ENCODE peak calls at places on chromosomes 2 and 18, in seven cellular contexts. One of them, this sample, is unnamed.

GRCh38 chr2:235990344-235990743 is 177.8 kb downstream of the GBX2 start:
- DNase-seq in ascending aorta: no peak
- DNase-seq in neural progenitor cell: no peak
- DNase-seq in esophagus squamous epithelium: no peak
- DNase-seq in tibial nerve: no peak
- DNase-seq in stomach: peak; percentile 53
- DNase-seq in gastrocnemius medialis: no peak
- DNase-seq in this sample: no peak

GRCh38 chr2:238821391-238821790 is 26.5 kb upstream of the TWIST2 start:
- DNase-seq in tibial nerve: no peak
- DNase-seq in stomach: no peak
- DNase-seq in neural progenitor cell: peak; percentile 28
- DNase-seq in gastrocnemius medialis: no peak
- DNase-seq in ascending aorta: no peak
- DNase-seq in esophagus squamous epithelium: no peak
- DNase-seq in this sample: no peak

GRCh38 chr2:239890347-239890746 is 134.8 kb downstream of the NDUFA10 start:
- DNase-seq in stomach: peak; percentile 8
- DNase-seq in tibial nerve: no peak
- DNase-seq in neural progenitor cell: no peak
- DNase-seq in gastrocnemius medialis: no peak
- DNase-seq in ascending aorta: no peak
- DNase-seq in esophagus squamous epithelium: no peak
- DNase-seq in this sample: peak; percentile 29

GRCh38 chr18:75727479-75727878 is 300.0 kb upstream of the SMIM21 start:
- DNase-seq in gastrocnemius medialis: no peak
- DNase-seq in tibial nerve: no peak
- DNase-seq in neural progenitor cell: peak; percentile 76
- DNase-seq in esophagus squamous epithelium: no peak
- DNase-seq in stomach: no peak
- DNase-seq in ascending aorta: no peak
- DNase-seq in this sample: no peak

GRCh38 chr18:8389391-8390340 is 219.6 kb upstream of the RAB12 start:
- DNase-seq in stomach: peak; percentile 78
- DNase-seq in gastrocnemius medialis: peak; percentile 55
- DNase-seq in neural progenitor cell: peak; percentile 85
- DNase-seq in ascending aorta: no peak
- DNase-seq in esophagus squamous epithelium: no peak
- DNase-seq in tibial nerve: peak; percentile 60
- DNase-seq in this sample: no peak

GRCh38 chr2:201116959-201117734 is 1.2 kb downstream of the CFLAR start:
- DNase-seq in gastrocnemius medialis: peak; percentile 79
- DNase-seq in ascending aorta: no peak
- DNase-seq in neural progenitor cell: peak; percentile 5
- DNase-seq in stomach: peak; percentile 70
- DNase-seq in tibial nerve: peak; percentile 76
- DNase-seq in esophagus squamous epithelium: no peak
- DNase-seq in this sample: no peak

GRCh38 chr18:48488388-48488850 is 50.4 kb upstream of the CTIF start:
- DNase-seq in tibial nerve: no peak
- DNase-seq in gastrocnemius medialis: no peak
- DNase-seq in esophagus squamous epithelium: no peak
- DNase-seq in ascending aorta: no peak
- DNase-seq in neural progenitor cell: no peak
- DNase-seq in stomach: peak; percentile 95
- DNase-seq in this sample: no peak

GRCh38 chr2:10989151-10989550 is 77.4 kb downstream of the KCNF1 start:
- DNase-seq in esophagus squamous epithelium: no peak
- DNase-seq in stomach: no peak
- DNase-seq in gastrocnemius medialis: no peak
- DNase-seq in neural progenitor cell: no peak
- DNase-seq in tibial nerve: no peak
- DNase-seq in ascending aorta: no peak
- DNase-seq in this sample: no peak

GRCh38 chr2:156333274-156333950 is 891 bp upstream of the NR4A2 start:
- DNase-seq in gastrocnemius medialis: no peak
- DNase-seq in stomach: no peak
- DNase-seq in ascending aorta: no peak
- DNase-seq in neural progenitor cell: no peak
- DNase-seq in tibial nerve: no peak
- DNase-seq in esophagus squamous epithelium: no peak
- DNase-seq in this sample: no peak

GRCh38 chr2:174970092-174970491 is 35.1 kb downstream of the CHN1 start:
- DNase-seq in tibial nerve: no peak
- DNase-seq in gastrocnemius medialis: no peak
- DNase-seq in stomach: no peak
- DNase-seq in esophagus squamous epithelium: no peak
- DNase-seq in neural progenitor cell: no peak
- DNase-seq in ascending aorta: no peak
- DNase-seq in this sample: no peak

GRCh38 chr2:203361922-203362321 is 33.7 kb downstream of the ABI2 start:
- DNase-seq in esophagus squamous epithelium: no peak
- DNase-seq in ascending aorta: no peak
- DNase-seq in stomach: no peak
- DNase-seq in gastrocnemius medialis: no peak
- DNase-seq in tibial nerve: no peak
- DNase-seq in neural progenitor cell: no peak
- DNase-seq in this sample: no peak

GRCh38 chr18:21903688-21904087 is 163.1 kb downstream of the MIB1 start:
- DNase-seq in neural progenitor cell: no peak
- DNase-seq in ascending aorta: no peak
- DNase-seq in stomach: no peak
- DNase-seq in esophagus squamous epithelium: no peak
- DNase-seq in gastrocnemius medialis: no peak
- DNase-seq in tibial nerve: no peak
- DNase-seq in this sample: no peak

GRCh38 chr2:20093263-20094141 is 42.1 kb upstream of the LAPTM4A start:
- DNase-seq in neural progenitor cell: peak; percentile 81
- DNase-seq in esophagus squamous epithelium: no peak
- DNase-seq in stomach: peak; percentile 69
- DNase-seq in ascending aorta: no peak
- DNase-seq in tibial nerve: peak; percentile 44
- DNase-seq in gastrocnemius medialis: peak; percentile 64
- DNase-seq in this sample: no peak

GRCh38 chr2:1011018-1011405 is 60.4 kb downstream of the SNTG2 start:
- DNase-seq in esophagus squamous epithelium: no peak
- DNase-seq in neural progenitor cell: no peak
- DNase-seq in ascending aorta: no peak
- DNase-seq in stomach: no peak
- DNase-seq in gastrocnemius medialis: no peak
- DNase-seq in tibial nerve: no peak
- DNase-seq in this sample: no peak

GRCh38 chr2:213545964-213546363 is 261.7 kb downstream of the SPAG16 start:
- DNase-seq in ascending aorta: no peak
- DNase-seq in gastrocnemius medialis: no peak
- DNase-seq in esophagus squamous epithelium: no peak
- DNase-seq in tibial nerve: no peak
- DNase-seq in neural progenitor cell: no peak
- DNase-seq in stomach: no peak
- DNase-seq in this sample: no peak

GRCh38 chr18:3014501-3015202 is 1.7 kb upstream of the LPIN2 start:
- DNase-seq in esophagus squamous epithelium: no peak
- DNase-seq in gastrocnemius medialis: no peak
- DNase-seq in stomach: no peak
- DNase-seq in ascending aorta: no peak
- DNase-seq in neural progenitor cell: no peak
- DNase-seq in tibial nerve: no peak
- DNase-seq in this sample: no peak

GRCh38 chr2:42368817-42369550 is 8.0 kb upstream of the COX7A2L start:
- DNase-seq in ascending aorta: no peak
- DNase-seq in neural progenitor cell: no peak
- DNase-seq in tibial nerve: no peak
- DNase-seq in stomach: no peak
- DNase-seq in gastrocnemius medialis: no peak
- DNase-seq in esophagus squamous epithelium: no peak
- DNase-seq in this sample: no peak

GRCh38 chr2:9287400-9288059 is 80.9 kb downstream of the ASAP2 start:
- DNase-seq in esophagus squamous epithelium: no peak
- DNase-seq in gastrocnemius medialis: no peak
- DNase-seq in tibial nerve: no peak
- DNase-seq in neural progenitor cell: no peak
- DNase-seq in ascending aorta: no peak
- DNase-seq in stomach: no peak
- DNase-seq in this sample: no peak

GRCh38 chr2:190819835-190820234 is 60.8 kb upstream of the GLS start:
- DNase-seq in gastrocnemius medialis: no peak
- DNase-seq in ascending aorta: no peak
- DNase-seq in neural progenitor cell: no peak
- DNase-seq in stomach: no peak
- DNase-seq in tibial nerve: no peak
- DNase-seq in esophagus squamous epithelium: no peak
- DNase-seq in this sample: no peak

GRCh38 chr2:25672500-25673169 is 742 bp downstream of the DTNB start:
- DNase-seq in tibial nerve: no peak
- DNase-seq in gastrocnemius medialis: peak; percentile 25
- DNase-seq in stomach: peak; percentile 71
- DNase-seq in esophagus squamous epithelium: no peak
- DNase-seq in neural progenitor cell: peak; percentile 84
- DNase-seq in ascending aorta: peak; percentile 14
- DNase-seq in this sample: peak; percentile 62

DNA sequence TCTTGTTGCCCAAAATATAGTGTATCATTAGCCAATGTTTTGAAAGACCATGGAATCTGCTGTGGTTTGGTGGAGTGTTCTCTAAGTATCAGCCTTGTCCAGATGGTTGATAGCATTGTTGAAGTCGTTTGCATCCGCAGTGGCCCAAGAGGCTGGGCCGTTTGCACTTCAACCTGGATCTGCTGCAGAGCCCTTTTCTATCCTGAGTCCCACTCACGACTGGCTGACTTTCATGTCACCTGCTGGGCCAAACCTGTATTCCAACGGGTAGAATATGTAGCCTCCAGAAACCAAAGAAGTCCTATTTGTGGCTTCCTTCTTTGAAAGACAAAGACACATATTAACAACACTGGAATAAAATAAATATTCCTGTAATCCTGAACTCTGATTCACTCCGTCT is 1154.1 kb downstream of the RPIA start:
- DNase-seq in esophagus squamous epithelium: no peak
- DNase-seq in ascending aorta: no peak
- DNase-seq in gastrocnemius medialis: no peak
- DNase-seq in tibial nerve: no peak
- DNase-seq in neural progenitor cell: no peak
- DNase-seq in stomach: no peak
- DNase-seq in this sample: no peak
- H3K9me3 ChIP-seq in esophagus squamous epithelium: peaks cover 10% of the 10 kb centered on the region
- H3K9me3 ChIP-seq in ascending aorta: no peaks in the 10 kb centered on the region
- H3K9me3 ChIP-seq in gastrocnemius medialis: no peaks in the 10 kb centered on the region
- H3K9me3 ChIP-seq in tibial nerve: peaks cover under 1% of the 10 kb centered on the region
- H3K9me3 ChIP-seq in neural progenitor cell: peaks cover 83% of the 10 kb centered on the region
- H3K9me3 ChIP-seq in stomach: no peaks in the 10 kb centered on the region
- H3K9me3 ChIP-seq in this sample: no peaks in the 10 kb centered on the region

GRCh38 chr2:12824771-12825363 is 108.1 kb downstream of the TRIB2 start:
- DNase-seq in tibial nerve: peak; percentile 51
- DNase-seq in neural progenitor cell: no peak
- DNase-seq in esophagus squamous epithelium: no peak
- DNase-seq in ascending aorta: no peak
- DNase-seq in stomach: no peak
- DNase-seq in gastrocnemius medialis: peak; percentile 80
- DNase-seq in this sample: no peak

GRCh38 chr2:12821656-12822055 is 104.9 kb downstream of the TRIB2 start:
- DNase-seq in gastrocnemius medialis: no peak
- DNase-seq in ascending aorta: no peak
- DNase-seq in stomach: no peak
- DNase-seq in neural progenitor cell: no peak
- DNase-seq in esophagus squamous epithelium: no peak
- DNase-seq in tibial nerve: no peak
- DNase-seq in this sample: no peak

GRCh38 chr2:12827721-12828120 is 111.0 kb downstream of the TRIB2 start:
- DNase-seq in gastrocnemius medialis: no peak
- DNase-seq in esophagus squamous epithelium: no peak
- DNase-seq in tibial nerve: no peak
- DNase-seq in stomach: no peak
- DNase-seq in ascending aorta: no peak
- DNase-seq in neural progenitor cell: no peak
- DNase-seq in this sample: no peak

GRCh38 chr2:12826781-12827180 is 110.0 kb downstream of the TRIB2 start:
- DNase-seq in tibial nerve: no peak
- DNase-seq in stomach: no peak
- DNase-seq in ascending aorta: no peak
- DNase-seq in gastrocnemius medialis: no peak
- DNase-seq in neural progenitor cell: no peak
- DNase-seq in esophagus squamous epithelium: no peak
- DNase-seq in this sample: no peak

GRCh38 chr2:12824304-12824761 is 107.6 kb downstream of the TRIB2 start:
- DNase-seq in esophagus squamous epithelium: no peak
- DNase-seq in neural progenitor cell: peak; percentile 11
- DNase-seq in tibial nerve: no peak
- DNase-seq in stomach: no peak
- DNase-seq in gastrocnemius medialis: no peak
- DNase-seq in ascending aorta: no peak
- DNase-seq in this sample: no peak
- H3K27ac ChIP-seq in esophagus squamous epithelium: peak overlapping the region; percentile 8
- H3K27ac ChIP-seq in neural progenitor cell: no peak overlapping the region
- H3K27ac ChIP-seq in tibial nerve: peak overlapping the region; percentile 73
- H3K27ac ChIP-seq in stomach: no peak overlapping the region
- H3K27ac ChIP-seq in gastrocnemius medialis: peak overlapping the region; percentile 79
- H3K27ac ChIP-seq in ascending aorta: peak overlapping the region; percentile 52
- H3K27ac ChIP-seq in this sample: no peak overlapping the region

GRCh38 chr18:37355772-37356171 is 209.8 kb downstream of the CELF4 start:
- DNase-seq in neural progenitor cell: no peak
- DNase-seq in stomach: no peak
- DNase-seq in gastrocnemius medialis: no peak
- DNase-seq in esophagus squamous epithelium: no peak
- DNase-seq in ascending aorta: no peak
- DNase-seq in tibial nerve: no peak
- DNase-seq in this sample: no peak

GRCh38 chr18:37362158-37362890 is 203.3 kb downstream of the CELF4 start:
- DNase-seq in tibial nerve: no peak
- DNase-seq in ascending aorta: no peak
- DNase-seq in esophagus squamous epithelium: no peak
- DNase-seq in neural progenitor cell: no peak
- DNase-seq in gastrocnemius medialis: no peak
- DNase-seq in stomach: no peak
- DNase-seq in this sample: no peak

GRCh38 chr18:37364237-37364636 is 201.4 kb downstream of the CELF4 start:
- DNase-seq in neural progenitor cell: no peak
- DNase-seq in stomach: peak; percentile 77
- DNase-seq in tibial nerve: peak; percentile 16
- DNase-seq in gastrocnemius medialis: peak; percentile 27
- DNase-seq in ascending aorta: no peak
- DNase-seq in esophagus squamous epithelium: no peak
- DNase-seq in this sample: no peak

GRCh38 chr18:37361223-37362157 is 204.1 kb downstream of the CELF4 start:
- DNase-seq in stomach: no peak
- DNase-seq in gastrocnemius medialis: no peak
- DNase-seq in esophagus squamous epithelium: no peak
- DNase-seq in tibial nerve: no peak
- DNase-seq in neural progenitor cell: peak; percentile 45
- DNase-seq in ascending aorta: no peak
- DNase-seq in this sample: no peak
- TF ChIP-seq CTCF in stomach: no peak
- TF ChIP-seq CTCF in gastrocnemius medialis: no peak
- TF ChIP-seq CTCF in esophagus squamous epithelium: no peak
- TF ChIP-seq CTCF in tibial nerve: no peak
- TF ChIP-seq CTCF in neural progenitor cell: no peak
- TF ChIP-seq CTCF in ascending aorta: no peak
- TF ChIP-seq CTCF in this sample: no peak

GRCh38 chr18:80026363-80026762 is 7.9 kb upstream of the RBFA start:
- DNase-seq in neural progenitor cell: no peak
- DNase-seq in gastrocnemius medialis: no peak
- DNase-seq in ascending aorta: no peak
- DNase-seq in esophagus squamous epithelium: no peak
- DNase-seq in stomach: no peak
- DNase-seq in tibial nerve: no peak
- DNase-seq in this sample: no peak

GRCh38 chr18:80023173-80023572 is 11.1 kb upstream of the RBFA start:
- DNase-seq in neural progenitor cell: peak; percentile 15
- DNase-seq in ascending aorta: no peak
- DNase-seq in tibial nerve: no peak
- DNase-seq in stomach: no peak
- DNase-seq in gastrocnemius medialis: no peak
- DNase-seq in esophagus squamous epithelium: no peak
- DNase-seq in this sample: no peak

GRCh38 chr18:80022613-80023012 is 11.6 kb upstream of the RBFA start:
- DNase-seq in gastrocnemius medialis: no peak
- DNase-seq in stomach: no peak
- DNase-seq in neural progenitor cell: peak; percentile 34
- DNase-seq in ascending aorta: no peak
- DNase-seq in tibial nerve: no peak
- DNase-seq in esophagus squamous epithelium: no peak
- DNase-seq in this sample: no peak
- H3K9me3 ChIP-seq in gastrocnemius medialis: peaks cover 44% of the 10 kb centered on the region
- H3K9me3 ChIP-seq in stomach: peaks cover 96% of the 10 kb centered on the region
- H3K9me3 ChIP-seq in neural progenitor cell: peaks cover 43% of the 10 kb centered on the region
- H3K9me3 ChIP-seq in ascending aorta: peaks cover 75% of the 10 kb centered on the region
- H3K9me3 ChIP-seq in tibial nerve: peaks cover 78% of the 10 kb centered on the region
- H3K9me3 ChIP-seq in esophagus squamous epithelium: peaks cover 79% of the 10 kb centered on the region
- H3K9me3 ChIP-seq in this sample: peaks cover 53% of the 10 kb centered on the region

This sample was measured in CD8-positive, alpha-beta T cell.